ENCODE peak calls at places on chromosomes 7 and 10, in seven cellular contexts. E is lung, P is stomach, V is tibial artery, W is colonic mucosa, D is esophagus squamous epithelium, R is uterus. S is an unnamed sample.
A peak's percentile ranks its signal among the peaks of the same experiment; 100 is the strongest.

GRCh38 chr7:1546909-1547776 is 8.9 kb downstream of the TMEM184A start:
- DNase-seq in E (no peak), V (no peak), R (no peak), P (no peak), D (no peak), W (no peak), S (no peak)

GRCh38 chr7:55152490-55152889 is 133.7 kb downstream of the EGFR start:
- DNase-seq in W (no peak), D (no peak), R (no peak), E (no peak), P (no peak), V (no peak), S (no peak)

GRCh38 chr7:139490130-139490529 is 6.7 kb upstream of the KLRG2 start:
- DNase-seq in E (peak; percentile 80), P (peak; percentile 79), R (no peak), V (no peak), D (no peak), W (peak; percentile 32), S (no peak)

GRCh38 chr7:66150471-66150870 is 35.8 kb downstream of the CRCP start:
- DNase-seq in D (no peak), W (peak; percentile 60), V (peak; percentile 79), R (peak; percentile 66), E (peak; percentile 44), P (no peak), S (no peak)

GRCh38 chr7:142356166-142356565 is 98.3 kb upstream of the PRSS58 start:
- DNase-seq in R (no peak), D (no peak), P (no peak), V (no peak), E (no peak), W (no peak), S (no peak)

GRCh38 chr7:139598642-139599041 is 75.2 kb downstream of the CLEC2L start:
- DNase-seq in E (no peak), P (no peak), V (no peak), W (no peak), R (no peak), D (no peak), S (no peak)

GRCh38 chr7:100818366-100818765 is 9.0 kb downstream of the EPHB4 start:
- DNase-seq in W (no peak), D (no peak), P (no peak), V (no peak), E (no peak), R (no peak), S (no peak)

GRCh38 chr7:67738958-67739357 is 742.3 kb downstream of the TYW1 start:
- DNase-seq in E (peak; percentile 35), P (no peak), W (no peak), D (no peak), V (no peak), R (no peak), S (no peak)

GRCh38 chr7:150980663-150981062 is 2.5 kb upstream of the KCNH2 start:
- DNase-seq in E (no peak), V (no peak), R (no peak), P (no peak), D (no peak), W (no peak), S (no peak)

GRCh38 chr10:80202934-80203834 is 2.2 kb downstream of the ANXA11 start:
- DNase-seq in D (no peak), V (peak; percentile 90), P (peak; percentile 73), R (peak; percentile 69), W (peak; percentile 75), E (peak; percentile 67), S (peak; percentile 57)

GRCh38 chr10:101602767-101603398 is 14.8 kb downstream of the DPCD start:
- DNase-seq in P (peak; percentile 74), R (peak; percentile 67), V (no peak), W (peak; percentile 69), D (no peak), E (peak; percentile 78), S (peak; percentile 14)

GRCh38 chr7:404782-405488 is 114.7 kb downstream of the PDGFA start:
- DNase-seq in P (peak; percentile 23), D (no peak), R (no peak), W (no peak), V (peak; percentile 34), E (no peak), S (no peak)

GRCh38 chr10:14601872-14602725 is 172.6 kb downstream of the FAM107B start:
- DNase-seq in D (no peak), E (peak; percentile 67), R (peak; percentile 34), V (no peak), W (no peak), P (peak; percentile 72), S (peak; percentile 55)

GRCh38 chr7:81138850-81139249 is 220.0 kb upstream of the SEMA3C start:
- DNase-seq in E (no peak), D (no peak), V (no peak), P (no peak), R (no peak), W (no peak), S (no peak)

GRCh38 chr10:127243490-127244272 is 47.3 kb upstream of the INSYN2A start:
- DNase-seq in R (no peak), V (no peak), D (no peak), W (peak; percentile 58), E (no peak), P (peak; percentile 34), S (peak; percentile 16)

GRCh38 chr7:93014410-93014809 is 103.4 kb downstream of the SAMD9 start:
- DNase-seq in D (no peak), R (no peak), V (no peak), E (no peak), P (no peak), W (peak; percentile 47), S (no peak)

GRCh38 chr7:19051767-19052375 is 65.6 kb downstream of the TWIST1 start:
- DNase-seq in P (peak; percentile 37), E (no peak), W (peak; percentile 36), D (no peak), R (no peak), V (no peak), S (no peak)

DNA sequence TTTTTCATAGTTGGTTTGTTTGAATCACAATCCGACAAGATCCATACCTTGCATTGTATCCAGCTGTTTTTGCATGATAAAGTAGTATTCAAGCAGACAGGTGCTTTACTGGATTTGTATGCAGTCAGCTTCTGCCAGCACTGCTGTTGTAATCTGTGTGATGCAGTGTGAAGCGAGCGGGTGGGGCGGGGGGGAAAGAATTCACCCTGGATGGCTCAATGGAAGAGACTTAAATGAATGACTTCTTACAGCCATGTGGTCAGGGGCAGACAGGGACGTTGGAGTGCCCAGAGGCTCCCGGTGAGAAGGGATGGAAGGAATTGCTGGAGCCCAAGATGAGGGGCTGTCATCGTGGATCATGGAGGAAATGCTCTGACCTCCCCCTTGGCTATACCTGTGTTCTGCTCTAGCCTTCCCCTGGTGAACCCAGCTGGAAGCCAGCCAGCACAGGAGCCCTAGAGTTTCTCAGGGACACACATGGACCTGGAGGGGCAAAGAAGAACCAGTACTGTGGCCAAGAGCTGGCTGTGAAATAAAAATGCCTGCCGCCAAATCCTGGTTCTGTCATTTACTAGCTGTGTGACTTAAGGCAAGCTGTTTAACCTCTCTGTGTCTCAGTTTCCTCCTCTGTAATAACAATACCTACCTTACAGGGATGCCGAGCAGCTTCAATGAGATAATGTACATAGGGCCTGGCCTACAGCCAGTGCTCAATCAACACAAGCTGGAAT is 14.1 kb downstream of the NFE2L3 start:
- DNase-seq in E (no peak), W (no peak), V (no peak), R (no peak), P (no peak), D (no peak), S (no peak)
- H3K27ac ChIP-seq in E (no peak overlapping the region), W (no peak overlapping the region), V (no peak overlapping the region), R (no peak overlapping the region), P (no peak overlapping the region), D (peak overlapping the region; percentile 49), S (no peak overlapping the region)

DNA sequence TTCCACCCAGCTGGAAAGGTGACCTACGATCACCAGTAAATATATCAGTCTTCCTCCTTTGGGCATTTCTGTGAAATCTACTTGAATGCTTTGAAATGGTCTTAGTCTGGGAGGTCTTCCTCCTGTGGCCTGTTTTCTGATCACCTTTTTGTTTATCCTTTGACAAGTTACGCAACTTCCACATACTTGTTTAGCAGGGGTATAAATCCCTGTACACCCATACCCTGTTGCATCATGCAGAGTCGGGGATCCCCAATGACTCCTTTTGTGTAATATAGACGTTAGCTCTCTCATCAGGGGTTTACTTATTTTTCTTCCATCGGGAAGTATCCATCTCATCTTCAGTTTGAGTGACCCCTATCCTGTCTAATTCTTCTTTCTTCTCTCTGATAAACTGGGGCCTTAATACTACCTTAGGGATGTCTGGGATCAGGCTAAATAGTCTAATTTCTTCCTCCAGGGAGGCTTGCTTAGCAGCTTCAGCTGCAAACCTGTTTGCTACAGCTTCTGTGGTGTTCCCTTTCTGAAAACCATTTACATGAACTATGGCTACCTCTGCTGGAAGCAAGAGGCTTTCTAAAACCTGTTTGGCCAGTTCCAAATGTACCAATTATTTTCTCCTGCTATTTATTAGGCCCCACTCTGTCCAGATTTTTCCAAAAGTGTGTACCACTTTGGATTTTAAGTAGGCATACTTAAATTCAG is 25.8 kb downstream of the MAPK8 start:
- DNase-seq in D (no peak), V (no peak), R (no peak), W (no peak), E (no peak), P (no peak), S (no peak)
- TF ChIP-seq CTCF in D (no peak), V (no peak), R (no peak), W (no peak), E (no peak), P (no peak), S (no peak)

GRCh38 chr7:157779206-157779605 is 442.4 kb downstream of the DNAJB6 start:
- DNase-seq in W (no peak), E (no peak), V (no peak), R (no peak), D (no peak), P (no peak), S (no peak)
- H3K9me3 ChIP-seq in W (no peaks in the 10 kb centered on the region), E (no peaks in the 10 kb centered on the region), V (no peaks in the 10 kb centered on the region), R (no peaks in the 10 kb centered on the region), D (no peaks in the 10 kb centered on the region), P (no peaks in the 10 kb centered on the region), S (no peaks in the 10 kb centered on the region)

GRCh38 chr7:108037140-108037539 is 34.2 kb upstream of the LAMB1 start:
- DNase-seq in W (no peak), V (no peak), R (no peak), D (no peak), E (no peak), P (no peak), S (no peak)
- H3K27ac ChIP-seq in W (no peak overlapping the region), V (no peak overlapping the region), R (no peak overlapping the region), D (peak overlapping the region; percentile 1), E (no peak overlapping the region), P (no peak overlapping the region), S (no peak overlapping the region)

GRCh38 chr7:135328053-135328452 is 94.4 kb downstream of the STRA8 start:
- DNase-seq in V (no peak), D (no peak), E (no peak), W (no peak), R (no peak), P (no peak), S (no peak)
- TF ChIP-seq CTCF in V (no peak), D (no peak), E (no peak), W (no peak), R (no peak), P (no peak), S (no peak)

DNA sequence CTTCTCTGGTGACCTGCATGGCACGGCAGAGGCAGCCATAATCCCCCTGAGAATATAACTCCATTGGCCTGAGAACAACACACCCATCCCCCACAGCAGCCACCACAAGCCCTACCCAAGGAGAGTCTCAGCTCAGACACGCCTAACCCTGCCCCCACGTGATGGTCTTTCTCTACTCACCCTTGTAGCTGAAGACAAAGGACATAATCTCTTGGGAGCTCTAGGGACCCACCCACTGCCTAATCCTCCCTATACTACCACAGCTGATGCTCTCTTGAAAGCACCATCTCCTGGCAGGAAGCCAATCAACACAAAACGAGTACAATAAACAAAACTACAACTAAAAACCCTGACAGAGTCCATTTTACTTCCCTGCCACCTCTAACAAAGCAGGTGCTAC is 30.7 kb upstream of the HPSE2 start:
- DNase-seq in P (no peak), V (no peak), D (no peak), W (no peak), E (no peak), R (no peak), S (no peak)
- H3K9me3 ChIP-seq in P (no peaks in the 10 kb centered on the region), V (no peaks in the 10 kb centered on the region), D (no peaks in the 10 kb centered on the region), W (no peaks in the 10 kb centered on the region), E (no peaks in the 10 kb centered on the region), R (no peaks in the 10 kb centered on the region), S (no peaks in the 10 kb centered on the region)